ENCODE peak calls at places on chromosomes 12 and 14, in nine cellular contexts. I, E, X, Z, L, P, S, J and C are unnamed samples.

GRCh38 chr14:38716871-38717270 is 386.2 kb downstream of the SEC23A start:
- DNase-seq in I (no peak), E (no peak), X (no peak), Z (no peak), L (no peak), P (no peak), S (no peak), J (peak), C (no peak)

GRCh38 chr14:23436327-23437141 is 1.1 kb upstream of the MYH7 start:
- DNase-seq in I (no peak), E (no peak), X (no peak), Z (no peak), L (no peak), P (no peak), S (no peak), J (no peak), C (peak)

GRCh38 chr12:18130855-18131254 is 40.9 kb upstream of the RERGL start:
- DNase-seq in I (no peak), E (no peak), X (no peak), Z (no peak), L (no peak), P (no peak), S (no peak), J (no peak), C (no peak)

GRCh38 chr14:67784244-67784823 is 32.1 kb downstream of the ZFYVE26 start:
- DNase-seq in I (no peak), E (no peak), X (no peak), Z (no peak), L (no peak), P (no peak), S (no peak), J (no peak), C (no peak)

GRCh38 chr14:61254803-61255526 is 26.2 kb downstream of the TMEM30B start:
- DNase-seq in I (no peak), E (no peak), X (no peak), Z (no peak), L (no peak), P (no peak), S (no peak), J (no peak), C (no peak)

GRCh38 chr14:23174266-23174665 is 9.2 kb downstream of the SLC7A8 start:
- DNase-seq in I (peak), E (peak), X (no peak), Z (no peak), L (no peak), P (no peak), S (peak), J (no peak), C (no peak)

GRCh38 chr14:71629765-71630502 is 302.3 kb upstream of the RGS6 start:
- DNase-seq in I (peak), E (peak), X (no peak), Z (no peak), L (no peak), P (no peak), S (peak), J (no peak), C (no peak)

GRCh38 chr12:22283006-22283506 is 51.5 kb downstream of the ST8SIA1 start:
- DNase-seq in I (peak), E (peak), X (no peak), Z (no peak), L (no peak), P (no peak), S (peak), J (peak), C (no peak)

GRCh38 chr12:117774986-117775775 is 193.6 kb downstream of the KSR2 start:
- DNase-seq in I (peak), E (no peak), X (no peak), Z (no peak), L (no peak), P (no peak), S (no peak), J (no peak), C (no peak)

GRCh38 chr12:113422030-113422900 is at the start of gene SDSL:
- DNase-seq in I (peak), E (peak), X (no peak), Z (no peak), L (peak), P (peak), S (peak), J (peak), C (peak)

GRCh38 chr12:56932867-56933266 is 1.3 kb downstream of the SDR9C7 start:
- DNase-seq in I (no peak), E (no peak), X (no peak), Z (no peak), L (no peak), P (no peak), S (no peak), J (no peak), C (peak)

GRCh38 chr14:73795974-73796373 is 55.7 kb upstream of the PTGR2 start:
- DNase-seq in I (peak), E (peak), X (no peak), Z (no peak), L (no peak), P (peak), S (peak), J (peak), C (no peak)

GRCh38 chr12:81610955-81611889 is 147.9 kb downstream of the PPFIA2 start:
- DNase-seq in I (peak), E (peak), X (no peak), Z (no peak), L (no peak), P (no peak), S (peak), J (no peak), C (no peak)

GRCh38 chr14:101087614-101088394 is 184.3 kb upstream of the RTL1 start:
- DNase-seq in I (no peak), E (no peak), X (no peak), Z (no peak), L (no peak), P (no peak), S (no peak), J (peak), C (peak)

GRCh38 chr14:71113376-71113775 is 206.1 kb downstream of the PCNX1 start:
- DNase-seq in I (peak), E (peak), X (no peak), Z (no peak), L (no peak), P (no peak), S (peak), J (no peak), C (no peak)

GRCh38 chr12:12976366-12976765 is 23.7 kb downstream of the HEBP1 start:
- DNase-seq in I (peak), E (peak), X (no peak), Z (no peak), L (no peak), P (no peak), S (peak), J (peak), C (no peak)

GRCh38 chr12:16849473-16849872 is 243.5 kb upstream of the LMO3 start:
- DNase-seq in I (no peak), E (no peak), X (no peak), Z (no peak), L (no peak), P (no peak), S (no peak), J (no peak), C (no peak)

GRCh38 chr14:93108105-93108504 is 7.6 kb downstream of the ITPK1 start:
- DNase-seq in I (no peak), E (no peak), X (no peak), Z (no peak), L (no peak), P (no peak), S (no peak), J (no peak), C (no peak)

GRCh38 chr12:111152581-111152980 is 216.3 kb downstream of the PHETA1 start:
- DNase-seq in I (no peak), E (no peak), X (no peak), Z (no peak), L (no peak), P (no peak), S (no peak), J (no peak), C (no peak)

GRCh38 chr14:100109594-100109955 is 44.4 kb downstream of the EVL start:
- DNase-seq in I (no peak), E (no peak), X (no peak), Z (no peak), L (no peak), P (no peak), S (no peak), J (no peak), C (no peak)

GRCh38 chr12:82124711-82125110 is 233.5 kb downstream of the CCDC59 start:
- DNase-seq in I (peak), E (peak), X (no peak), Z (no peak), L (no peak), P (no peak), S (no peak), J (peak), C (no peak)

GRCh38 chr12:6346942-6347341 is 5.1 kb upstream of the TNFRSF1A start:
- DNase-seq in I (no peak), E (no peak), X (no peak), Z (no peak), L (no peak), P (no peak), S (no peak), J (no peak), C (no peak)

GRCh38 chr14:32698831-32699230 is 239.8 kb upstream of the NPAS3 start:
- DNase-seq in I (peak), E (peak), X (no peak), Z (no peak), L (no peak), P (no peak), S (peak), J (no peak), C (no peak)

GRCh38 chr14:51448831-51449665 is 202.7 kb upstream of the FRMD6 start:
- DNase-seq in I (peak), E (peak), X (no peak), Z (no peak), L (no peak), P (no peak), S (peak), J (peak), C (no peak)

GRCh38 chr12:8698830-8699330 is 1.1 kb downstream of the RIMKLB start:
- DNase-seq in I (peak), E (peak), X (no peak), Z (no peak), L (no peak), P (no peak), S (peak), J (no peak), C (no peak)

GRCh38 chr14:100372357-100373048 is 49.4 kb downstream of the SLC25A47 start:
- DNase-seq in I (no peak), E (no peak), X (no peak), Z (no peak), L (no peak), P (no peak), S (no peak), J (no peak), C (no peak)

GRCh38 chr12:53856132-53856531 is 82.5 kb upstream of the HOXC13 start:
- DNase-seq in I (no peak), E (no peak), X (no peak), Z (no peak), L (no peak), P (no peak), S (no peak), J (no peak), C (no peak)

GRCh38 chr12:64561302-64561651 is 49.0 kb upstream of the RASSF3 start:
- DNase-seq in I (no peak), E (no peak), X (no peak), Z (no peak), L (no peak), P (no peak), S (no peak), J (no peak), C (no peak)

GRCh38 chr12:67364228-67364627 is 95.1 kb downstream of the CAND1 start:
- DNase-seq in I (no peak), E (no peak), X (no peak), Z (no peak), L (no peak), P (no peak), S (no peak), J (peak), C (no peak)

GRCh38 chr12:93819048-93819491 is 141.9 kb downstream of the CRADD start:
- DNase-seq in I (peak), E (peak), X (no peak), Z (no peak), L (no peak), P (peak), S (peak), J (peak), C (no peak)

GRCh38 chr14:91010153-91010533 is 50.3 kb downstream of the RPS6KA5 start:
- DNase-seq in I (no peak), E (no peak), X (no peak), Z (no peak), L (no peak), P (no peak), S (no peak), J (no peak), C (no peak)

GRCh38 chr12:120630139-120630895 is 10.1 kb upstream of the CABP1 start:
- DNase-seq in I (no peak), E (peak), X (no peak), Z (no peak), L (no peak), P (no peak), S (no peak), J (no peak), C (no peak)

GRCh38 chr14:95485222-95485819 is 31.1 kb downstream of the SYNE3 start:
- DNase-seq in I (peak), E (no peak), X (no peak), Z (no peak), L (no peak), P (peak), S (no peak), J (no peak), C (no peak)